ENCODE peak calls at places on chromosome 17, in five cellular contexts. V is progenitor cell of endocrine pancreas, P is RWPE1, S is osteoblast, F is mammary epithelial cell. C is an unnamed sample.

GRCh38 chr17:68260051-68260762 is 12.4 kb downstream of the AMZ2 start:
- DNase-seq in V (no peak), P (no peak), S (no peak), F (no peak), C (no peak)

GRCh38 chr17:74852237-74853047 is 7.2 kb downstream of the GRIN2C start:
- DNase-seq in V (peak), P (peak), S (no peak), F (peak), C (peak)

GRCh38 chr17:42285346-42286050 is 2.8 kb upstream of the STAT5A start:
- DNase-seq in V (no peak), P (no peak), S (no peak), F (no peak), C (no peak)

GRCh38 chr17:50916708-50917417 is 50.7 kb upstream of the TOB1 start:
- DNase-seq in V (no peak), P (no peak), S (peak), F (no peak), C (no peak)

GRCh38 chr17:77391668-77392375 is 251.1 kb downstream of the SEC14L1 start:
- DNase-seq in V (no peak), P (no peak), S (peak), F (peak), C (peak)

GRCh38 chr17:81210868-81211267 is 11.9 kb downstream of the CEP131 start:
- DNase-seq in V (no peak), P (no peak), S (peak), F (no peak), C (no peak)

GRCh38 chr17:74925242-74925641 is 1.2 kb downstream of the OTOP2 start:
- DNase-seq in V (no peak), P (no peak), S (no peak), F (no peak), C (no peak)

GRCh38 chr17:82889496-82890338 is 49.9 kb upstream of the ZNF750 start:
- DNase-seq in V (peak), P (peak), S (no peak), F (peak), C (peak)

GRCh38 chr17:15348030-15348429 is 6.6 kb upstream of the TEKT3 start:
- DNase-seq in V (no peak), P (no peak), S (no peak), F (peak), C (peak)

GRCh38 chr17:20046629-20047028 is 37.5 kb downstream of the SPECC1 start:
- DNase-seq in V (no peak), P (no peak), S (no peak), F (no peak), C (no peak)

GRCh38 chr17:384622-385194 is 32.1 kb upstream of the RPH3AL start:
- DNase-seq in V (no peak), P (no peak), S (peak), F (no peak), C (no peak)

GRCh38 chr17:385836-386144 is 33.2 kb upstream of the RPH3AL start:
- DNase-seq in V (no peak), P (no peak), S (no peak), F (no peak), C (no peak)

GRCh38 chr17:385195-385835 is 32.7 kb upstream of the RPH3AL start:
- DNase-seq in V (peak), P (peak), S (peak), F (peak), C (no peak)

GRCh38 chr17:388087-388486 is 35.5 kb upstream of the RPH3AL start:
- DNase-seq in V (no peak), P (no peak), S (peak), F (no peak), C (no peak)

DNA sequence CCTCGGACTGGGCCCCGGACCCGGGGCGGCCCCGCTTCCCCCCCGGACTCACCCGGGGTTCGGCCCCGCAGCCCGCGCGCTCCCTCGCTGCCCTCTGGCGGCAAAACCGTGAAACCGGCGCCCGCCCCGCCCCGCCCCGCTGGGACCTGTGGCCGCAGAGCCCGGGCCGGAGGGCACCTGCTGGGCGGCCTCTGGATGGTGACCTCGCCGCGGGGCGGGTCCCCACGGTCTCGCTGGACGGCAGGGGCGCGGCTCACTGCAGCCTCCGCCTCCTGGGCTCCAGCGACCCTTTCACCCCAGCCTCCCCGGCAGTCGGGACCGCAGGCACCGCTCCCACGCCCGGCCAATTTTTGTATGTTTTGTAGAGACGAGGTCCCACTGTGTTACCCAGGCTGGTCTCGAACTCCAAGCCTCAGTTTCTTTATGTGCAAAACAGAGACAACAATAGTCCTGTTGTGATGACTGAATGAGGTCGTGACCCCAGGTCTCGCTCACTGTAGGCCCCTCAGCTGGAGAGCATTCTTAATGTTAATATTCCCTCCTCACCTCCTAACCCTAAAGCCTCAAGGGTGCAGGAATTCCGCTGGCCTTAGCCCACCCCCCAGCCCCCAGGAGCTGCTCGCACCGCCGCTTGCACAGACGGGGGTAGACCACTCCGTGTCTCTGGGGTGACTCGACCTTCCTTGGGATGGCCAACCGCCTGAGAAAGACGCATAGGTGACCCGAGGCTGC is 33.7 kb upstream of the RPH3AL start:
- DNase-seq in V (peak), P (peak), S (peak), F (peak), C (no peak)
- TF ChIP-seq CTCF in V (peak), P (peak), S (peak), F (no peak), C (peak)

GRCh38 chr17:45814622-45815606 is 29.8 kb upstream of the SPPL2C start:
- DNase-seq in V (no peak), P (no peak), S (no peak), F (no peak), C (no peak)

GRCh38 chr17:45813051-45813731 is 29.1 kb downstream of the CRHR1 start:
- DNase-seq in V (peak), P (no peak), S (peak), F (no peak), C (no peak)

GRCh38 chr17:45808845-45809244 is 24.7 kb downstream of the CRHR1 start:
- DNase-seq in V (no peak), P (no peak), S (peak), F (no peak), C (no peak)

GRCh38 chr17:45809484-45809883 is 25.4 kb downstream of the CRHR1 start:
- DNase-seq in V (no peak), P (no peak), S (no peak), F (no peak), C (no peak)

GRCh38 chr17:45812102-45812501 is 28.0 kb downstream of the CRHR1 start:
- DNase-seq in V (no peak), P (no peak), S (no peak), F (peak), C (peak)
- TF ChIP-seq CTCF in V (no peak), P (peak), S (peak), F (peak), C (peak)

GRCh38 chr17:8120520-8121443 is 2.5 kb upstream of the ALOXE3 start:
- DNase-seq in V (peak), P (peak), S (peak), F (peak), C (peak)
- TF ChIP-seq CTCF in V (peak), P (peak), S (peak), F (peak), C (peak)

GRCh38 chr17:40862985-40863733 is 3.9 kb downstream of the KRT12 start:
- DNase-seq in V (peak), P (no peak), S (peak), F (no peak), C (no peak)
- TF ChIP-seq CTCF in V (peak), P (no peak), S (no peak), F (no peak), C (peak)

DNA sequence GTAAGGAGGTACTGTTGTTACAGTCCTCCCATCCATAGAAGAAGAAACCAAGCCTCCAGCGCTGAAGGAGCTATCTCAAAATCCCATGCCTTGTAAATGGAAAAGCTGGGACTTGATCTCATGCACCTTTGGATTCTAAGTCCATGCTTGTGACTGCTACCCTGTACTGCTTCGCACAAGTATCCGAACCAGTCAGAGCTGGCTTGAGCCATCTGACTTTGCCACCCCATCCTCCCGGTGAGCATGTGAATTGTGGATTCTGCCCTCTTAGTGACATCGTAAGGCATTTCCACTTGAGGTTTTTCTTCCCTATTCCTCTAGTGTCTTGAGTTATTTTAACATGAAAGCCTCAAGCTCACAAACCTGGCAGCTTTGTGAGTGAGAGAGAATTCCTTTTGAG is 15.3 kb downstream of the MYOCD start:
- DNase-seq in V (no peak), P (no peak), S (no peak), F (no peak), C (no peak)
- TF ChIP-seq CTCF in V (no peak), P (no peak), S (no peak), F (no peak), C (no peak)

DNA sequence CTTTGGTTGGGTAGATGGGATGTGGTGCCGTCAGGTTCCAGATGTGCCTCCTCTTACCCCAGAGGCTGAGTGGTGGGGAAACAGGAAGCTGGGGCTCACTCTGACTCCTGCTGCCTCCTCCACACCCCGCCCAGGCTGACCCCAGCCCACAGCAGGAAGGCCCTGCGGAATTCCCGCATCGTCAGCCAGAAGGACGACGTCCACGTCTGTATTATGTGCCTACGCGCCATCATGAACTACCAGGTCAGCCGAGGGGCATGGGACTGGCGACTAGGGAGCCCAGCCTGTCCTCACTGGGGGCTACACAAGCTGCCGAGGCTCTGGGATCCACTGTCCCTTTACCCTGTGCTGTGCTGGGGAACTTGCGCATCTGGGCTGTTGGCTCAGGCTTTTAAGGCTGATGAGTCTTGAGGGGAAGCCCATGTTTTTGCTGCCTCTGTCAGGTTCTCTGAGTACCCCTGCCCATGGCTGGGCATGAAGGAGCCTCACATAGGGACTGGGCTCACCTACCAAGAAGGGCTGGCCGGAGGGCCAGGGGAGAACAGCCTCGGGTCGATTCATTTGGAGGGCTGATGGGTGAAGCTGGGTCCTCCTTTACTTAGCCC is 14.4 kb downstream of the FMNL1 start:
- DNase-seq in V (no peak), P (no peak), S (peak), F (no peak), C (no peak)
- TF ChIP-seq CTCF in V (peak), P (peak), S (peak), F (no peak), C (no peak)

C was measured in bronchial epithelial cell.